ENCODE peak calls at places on chromosomes 7 and 10, in four cellular contexts. One of them, this sample, is unnamed.

GRCh38 chr10:125661942-125662515 is 20.9 kb downstream of the TEX36 start:
- DNase-seq in MCF 10A: peak; percentile 88
- DNase-seq in T-helper 9 cell: no peak
- DNase-seq in choroid plexus epithelial cell: peak; percentile 93
- DNase-seq in this sample: no peak

GRCh38 chr7:3067193-3067592 is 23.5 kb upstream of the CARD11 start:
- DNase-seq in choroid plexus epithelial cell: no peak
- DNase-seq in T-helper 9 cell: no peak
- DNase-seq in MCF 10A: no peak
- DNase-seq in this sample: peak; percentile 17

GRCh38 chr10:86523348-86523747 is 1.8 kb upstream of the WAPL start:
- DNase-seq in MCF 10A: peak; percentile 38
- DNase-seq in choroid plexus epithelial cell: peak; percentile 31
- DNase-seq in T-helper 9 cell: no peak
- DNase-seq in this sample: no peak

GRCh38 chr10:51029172-51029641 is 45.1 kb upstream of the PRKG1 start:
- DNase-seq in MCF 10A: no peak
- DNase-seq in T-helper 9 cell: no peak
- DNase-seq in choroid plexus epithelial cell: no peak
- DNase-seq in this sample: no peak

GRCh38 chr10:62386401-62387320 is 12.5 kb downstream of the ZNF365 start:
- DNase-seq in T-helper 9 cell: no peak
- DNase-seq in MCF 10A: peak; percentile 42
- DNase-seq in choroid plexus epithelial cell: no peak
- DNase-seq in this sample: no peak

GRCh38 chr7:30788640-30789333 is 17.6 kb downstream of the MINDY4 start:
- DNase-seq in T-helper 9 cell: no peak
- DNase-seq in choroid plexus epithelial cell: no peak
- DNase-seq in MCF 10A: no peak
- DNase-seq in this sample: no peak

GRCh38 chr10:67256984-67257383 is 331.1 kb downstream of the LRRTM3 start:
- DNase-seq in choroid plexus epithelial cell: peak; percentile 22
- DNase-seq in T-helper 9 cell: no peak
- DNase-seq in MCF 10A: no peak
- DNase-seq in this sample: no peak

GRCh38 chr10:117603081-117603480 is 60.5 kb downstream of the EMX2 start:
- DNase-seq in choroid plexus epithelial cell: no peak
- DNase-seq in MCF 10A: no peak
- DNase-seq in T-helper 9 cell: no peak
- DNase-seq in this sample: no peak

GRCh38 chr10:51397695-51398094 is 301.7 kb downstream of the CSTF2T start:
- DNase-seq in choroid plexus epithelial cell: peak; percentile 56
- DNase-seq in T-helper 9 cell: no peak
- DNase-seq in MCF 10A: peak; percentile 92
- DNase-seq in this sample: no peak

GRCh38 chr10:11884706-11885423 is 61.7 kb downstream of the PROSER2 start:
- DNase-seq in MCF 10A: peak; percentile 48
- DNase-seq in T-helper 9 cell: no peak
- DNase-seq in choroid plexus epithelial cell: no peak
- DNase-seq in this sample: no peak

GRCh38 chr10:119693262-119693957 is 32.4 kb upstream of the INPP5F start:
- DNase-seq in choroid plexus epithelial cell: peak; percentile 59
- DNase-seq in MCF 10A: no peak
- DNase-seq in T-helper 9 cell: no peak
- DNase-seq in this sample: peak; percentile 2

GRCh38 chr10:50937230-50937907 is 51.9 kb upstream of the A1CF start:
- DNase-seq in choroid plexus epithelial cell: peak; percentile 77
- DNase-seq in MCF 10A: peak; percentile 45
- DNase-seq in T-helper 9 cell: no peak
- DNase-seq in this sample: no peak

GRCh38 chr7:22853674-22854157 is 31.1 kb upstream of the TOMM7 start:
- DNase-seq in T-helper 9 cell: no peak
- DNase-seq in choroid plexus epithelial cell: no peak
- DNase-seq in MCF 10A: peak; percentile 41
- DNase-seq in this sample: peak; percentile 58

GRCh38 chr10:60576130-60577069 is 186.7 kb upstream of the ANK3 start:
- DNase-seq in T-helper 9 cell: no peak
- DNase-seq in MCF 10A: no peak
- DNase-seq in choroid plexus epithelial cell: no peak
- DNase-seq in this sample: no peak

GRCh38 chr7:76428868-76429805 is 4.4 kb downstream of the ZP3 start:
- DNase-seq in T-helper 9 cell: no peak
- DNase-seq in choroid plexus epithelial cell: peak; percentile 37
- DNase-seq in MCF 10A: no peak
- DNase-seq in this sample: no peak

GRCh38 chr7:136030867-136031318 is 53.7 kb upstream of the MTPN start:
- DNase-seq in choroid plexus epithelial cell: no peak
- DNase-seq in MCF 10A: peak; percentile 10
- DNase-seq in T-helper 9 cell: no peak
- DNase-seq in this sample: no peak

GRCh38 chr7:151705744-151706567 is 171.0 kb downstream of the PRKAG2 start:
- DNase-seq in MCF 10A: peak; percentile 74
- DNase-seq in T-helper 9 cell: no peak
- DNase-seq in choroid plexus epithelial cell: peak; percentile 76
- DNase-seq in this sample: no peak

GRCh38 chr7:135385209-135385608 is 124.7 kb downstream of the CNOT4 start:
- DNase-seq in choroid plexus epithelial cell: peak; percentile 89
- DNase-seq in MCF 10A: peak; percentile 82
- DNase-seq in T-helper 9 cell: no peak
- DNase-seq in this sample: no peak

GRCh38 chr10:52400564-52400963 is 86.5 kb downstream of the DKK1 start:
- DNase-seq in choroid plexus epithelial cell: peak; percentile 76
- DNase-seq in T-helper 9 cell: no peak
- DNase-seq in MCF 10A: peak; percentile 17
- DNase-seq in this sample: no peak

GRCh38 chr7:37320840-37321468 is 127.7 kb downstream of the ELMO1 start:
- DNase-seq in T-helper 9 cell: no peak
- DNase-seq in choroid plexus epithelial cell: no peak
- DNase-seq in MCF 10A: peak; percentile 81
- DNase-seq in this sample: no peak

This sample was measured in CD8-positive, alpha-beta T cell.